ENCODE peak calls at places on chromosome 19, in six cellular contexts. V, B, A, I, E and K are unnamed samples.
A peak's percentile ranks its signal among the peaks of the same experiment; 100 is the strongest.

GRCh38 chr19:31285744-31286143 is 63.5 kb downstream of the TSHZ3 start:
- DNase-seq in V (no peak), A (no peak), B (no peak), E (no peak), I (no peak), K (no peak)

GRCh38 chr19:48922548-48923490 is 10.7 kb upstream of the DHDH start:
- DNase-seq in I (no peak), A (peak; percentile 51), B (no peak), V (no peak), E (no peak), K (no peak)

GRCh38 chr19:35206379-35206778 is 22.2 kb downstream of the FAM187B start:
- DNase-seq in A (no peak), V (no peak), B (peak; percentile 59), E (no peak), I (no peak), K (no peak)

GRCh38 chr19:18156841-18157464 is 4.0 kb downstream of the PIK3R2 start:
- DNase-seq in V (peak; percentile 90), A (peak; percentile 98), E (peak; percentile 62), I (peak; percentile 55), B (no peak), K (peak; percentile 83)

GRCh38 chr19:8512115-8512967 is 1.6 kb downstream of the ZNF414 start:
- DNase-seq in E (no peak), I (no peak), A (no peak), B (no peak), V (no peak), K (no peak)

GRCh38 chr19:17243340-17243853 is 2.3 kb downstream of the NR2F6 start:
- DNase-seq in I (no peak), E (no peak), V (no peak), B (no peak), A (peak; percentile 81), K (no peak)

GRCh38 chr19:28687296-28687695 is 525.7 kb downstream of the UQCRFS1 start:
- DNase-seq in V (no peak), B (no peak), I (no peak), E (no peak), A (no peak), K (no peak)

GRCh38 chr19:39937094-39937493 is 2.7 kb upstream of the FCGBP start:
- DNase-seq in I (no peak), E (no peak), B (peak; percentile 21), V (no peak), A (no peak), K (no peak)

GRCh38 chr19:56508282-56508778 is 675 bp downstream of the ZNF471 start:
- DNase-seq in B (no peak), I (no peak), A (no peak), V (no peak), E (no peak), K (no peak)

GRCh38 chr19:15622991-15623390 is 8.0 kb downstream of the CYP4F8 start:
- DNase-seq in B (no peak), I (no peak), A (no peak), E (no peak), V (no peak), K (no peak)

GRCh38 chr19:18433039-18433691 is 4.8 kb downstream of the ISYNA1 start:
- DNase-seq in E (no peak), V (no peak), B (peak; percentile 40), I (no peak), A (no peak), K (no peak)

GRCh38 chr19:56105090-56105701 is 15.9 kb downstream of the ZNF787 start:
- DNase-seq in B (peak; percentile 48), A (peak; percentile 92), I (peak; percentile 72), E (peak; percentile 78), V (peak; percentile 69), K (peak; percentile 51)

GRCh38 chr19:17669419-17669818 is 18.7 kb downstream of the UNC13A start:
- DNase-seq in E (no peak), B (no peak), V (no peak), A (no peak), I (no peak), K (no peak)

GRCh38 chr19:2512523-2513431 is 36.9 kb downstream of the GADD45B start:
- DNase-seq in E (no peak), I (no peak), B (no peak), A (no peak), V (no peak), K (no peak)

GRCh38 chr19:55161571-55162322 is 4.2 kb upstream of the TNNI3 start:
- DNase-seq in V (no peak), I (no peak), A (peak; percentile 75), B (no peak), E (no peak), K (no peak)

GRCh38 chr19:2014731-2015610 is 543 bp downstream of the BTBD2 start:
- DNase-seq in I (no peak), B (no peak), E (peak; percentile 66), A (peak; percentile 86), V (peak; percentile 46), K (no peak)

GRCh38 chr19:2047449-2048103 is 3.5 kb downstream of the MKNK2 start:
- DNase-seq in I (no peak), E (no peak), V (peak; percentile 70), A (peak; percentile 93), B (no peak), K (peak; percentile 67)

GRCh38 chr19:33226550-33227241 is 1.0 kb upstream of the SLC7A10 start:
- DNase-seq in I (no peak), E (no peak), V (peak; percentile 16), A (peak; percentile 55), B (no peak), K (peak; percentile 36)

GRCh38 chr19:38953677-38954076 is 21.9 kb downstream of the FBXO17 start:
- DNase-seq in V (no peak), A (no peak), I (no peak), B (no peak), E (no peak), K (no peak)

GRCh38 chr19:788821-789472 is 8.3 kb upstream of the PTBP1 start:
- DNase-seq in A (peak; percentile 57), E (no peak), V (no peak), I (no peak), B (no peak), K (no peak)
- H3K27ac ChIP-seq in A (no peak overlapping the region), E (peak overlapping the region; percentile 83), V (peak overlapping the region; percentile 83), I (no peak overlapping the region), B (no peak overlapping the region), K (no peak overlapping the region)

DNA sequence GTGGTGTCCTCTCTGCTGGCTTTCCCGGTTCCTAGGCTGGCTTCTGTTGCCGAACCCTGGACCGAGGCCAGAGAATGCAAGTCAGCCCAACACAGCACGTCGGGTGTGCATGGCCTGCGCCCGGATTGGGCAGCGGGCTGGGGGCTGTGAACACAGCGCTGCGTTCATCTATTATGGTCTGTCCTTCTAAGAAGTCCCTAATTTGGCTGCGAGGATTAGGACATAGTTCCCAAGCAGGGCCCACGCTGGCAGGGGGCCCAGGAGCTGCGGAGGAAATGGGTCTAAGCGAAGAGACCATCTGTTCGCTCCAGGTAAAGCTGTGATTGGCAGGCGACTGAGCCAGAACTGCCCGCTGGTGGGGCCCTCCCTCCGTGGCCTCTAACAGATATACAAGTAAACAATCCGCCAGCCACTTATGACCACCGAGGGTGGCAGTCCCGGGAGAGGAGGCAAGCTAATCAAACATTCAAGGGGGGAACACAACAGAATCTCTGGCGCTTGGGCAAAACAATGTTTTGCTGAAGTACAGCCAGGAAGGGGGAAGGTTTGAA is 6.0 kb downstream of the SYCE2 start:
- DNase-seq in E (peak; percentile 43), I (peak; percentile 63), V (peak; percentile 75), A (peak; percentile 91), B (no peak), K (peak; percentile 82)
- H3K27ac ChIP-seq in E (no peak overlapping the region), I (peak overlapping the region; percentile 30), V (peak overlapping the region; percentile 56), A (peak overlapping the region; percentile 63), B (no peak overlapping the region), K (peak overlapping the region; percentile 78)

GRCh38 chr19:21141787-21142464 is at the start of gene ZNF431:
- DNase-seq in I (peak; percentile 92), B (peak; percentile 88), A (peak; percentile 94), E (peak; percentile 94), V (peak; percentile 89), K (peak; percentile 53)
- H3K27ac ChIP-seq in I (peak within 1 kb of the TSS; percentile 61), B (peak within 1 kb of the TSS; percentile 37), A (peak within 1 kb of the TSS; percentile 47), E (peak within 1 kb of the TSS; percentile 89), V (peak within 1 kb of the TSS; percentile 71), K (peak within 1 kb of the TSS; percentile 66)

GRCh38 chr19:10316229-10317044 is 622 bp upstream of the FDX2 start:
- DNase-seq in A (peak; percentile 76), B (no peak), E (no peak), I (no peak), V (no peak), K (peak; percentile 42)

GRCh38 chr19:10318807-10319426 is 3.1 kb upstream of the FDX2 start:
- DNase-seq in E (no peak), A (no peak), V (no peak), B (no peak), I (no peak), K (no peak)

GRCh38 chr19:10317857-10318462 is 2.1 kb upstream of the FDX2 start:
- DNase-seq in B (no peak), E (no peak), V (no peak), I (no peak), A (no peak), K (no peak)

GRCh38 chr19:10315335-10316214 is at the start of gene FDX2:
- DNase-seq in V (peak; percentile 92), B (peak; percentile 89), I (peak; percentile 86), E (peak; percentile 85), A (peak; percentile 98), K (peak; percentile 88)

DNA sequence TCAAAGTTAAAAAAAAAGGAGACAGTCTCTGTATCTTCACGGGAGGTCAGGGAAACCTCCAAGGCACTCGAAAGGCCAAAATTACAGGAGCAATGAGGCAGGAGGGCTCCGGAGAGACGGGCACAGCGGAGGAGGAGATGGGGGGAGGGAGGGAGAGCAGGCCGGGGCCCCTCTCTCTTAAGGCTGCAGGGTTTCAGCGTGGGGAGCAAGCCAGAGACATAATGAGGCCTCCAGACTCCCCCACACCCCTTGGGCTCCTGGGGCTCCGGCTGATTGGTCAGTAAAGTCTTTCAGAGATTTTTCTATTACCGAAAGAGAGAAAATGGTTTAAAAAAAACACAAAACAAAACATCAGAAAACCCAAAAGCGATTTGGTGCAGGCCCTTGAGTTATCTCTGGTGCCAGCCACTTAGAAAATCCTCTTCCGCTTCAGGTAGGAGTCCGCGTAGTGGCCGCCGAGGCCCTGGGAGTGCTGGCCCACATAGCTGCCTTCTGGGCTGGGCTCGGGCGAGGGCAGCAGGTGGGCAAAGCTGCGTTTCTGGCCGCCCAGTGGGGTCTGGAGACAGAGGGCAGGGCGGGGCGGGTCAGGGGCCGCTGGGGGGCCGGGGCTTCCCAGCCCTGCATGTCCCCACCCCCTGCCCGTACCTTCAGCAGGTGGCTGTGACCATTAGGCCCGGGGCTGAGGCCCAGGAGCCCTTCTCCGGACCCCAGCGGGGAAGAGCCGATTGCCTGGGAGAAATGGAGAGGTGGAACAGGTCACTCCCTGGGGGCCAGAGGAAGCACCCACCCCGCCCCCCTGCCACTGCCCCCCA is 1.4 kb upstream of the FDX2 start:
- DNase-seq in E (no peak), B (no peak), I (no peak), V (no peak), A (no peak), K (no peak)
- H3K27ac ChIP-seq in E (no peak overlapping the region), B (no peak overlapping the region), I (no peak overlapping the region), V (no peak overlapping the region), A (no peak overlapping the region), K (no peak overlapping the region)

GRCh38 chr19:802497-802887 is 5.2 kb downstream of the PTBP1 start:
- DNase-seq in A (no peak), I (no peak), V (no peak), E (no peak), B (no peak), K (no peak)
- H3K27ac ChIP-seq in A (no peak overlapping the region), I (no peak overlapping the region), V (peak overlapping the region; percentile 100), E (peak overlapping the region; percentile 22), B (peak overlapping the region; percentile 16), K (no peak overlapping the region)

GRCh38 chr19:47723573-47723923 is 10.3 kb downstream of the EHD2 start:
- DNase-seq in E (no peak), B (no peak), A (no peak), I (peak; percentile 55), V (peak; percentile 54), K (no peak)
- H3K27ac ChIP-seq in E (no peak overlapping the region), B (no peak overlapping the region), A (no peak overlapping the region), I (no peak overlapping the region), V (peak overlapping the region; percentile 65), K (no peak overlapping the region)